ENCODE peak calls at places on chromosomes 5 and 9, in nine cellular contexts. D, W, C, H, O, Y, Z, K and F are unnamed samples. For H3K4me1 and H3K36me3, the result is how much of the 10 kb centered on the place peaks cover.

GRCh38 chr5:71533614-71534013 is 53.5 kb upstream of the MCCC2 start:
- DNase-seq in K (no peak), Y (peak), H (no peak), C (peak), O (no peak), Z (no peak), D (no peak), W (peak), F (no peak)

GRCh38 chr5:180135128-180135955 is 63.8 kb upstream of the RNF130 start:
- DNase-seq in H (peak), W (peak), D (no peak), Z (peak), C (peak), Y (no peak), K (no peak), O (peak), F (peak)

GRCh38 chr5:37355161-37355560 is 15.7 kb downstream of the NUP155 start:
- DNase-seq in Z (no peak), H (no peak), K (no peak), W (no peak), C (no peak), O (no peak), D (no peak), Y (no peak), F (no peak)

GRCh38 chr5:136133416-136134383 is 1.1 kb downstream of the SMAD5 start:
- DNase-seq in H (peak), W (peak), K (peak), Z (peak), O (peak), D (peak), Y (peak), C (peak), F (peak)

GRCh38 chr5:154646841-154647759 is 108.1 kb upstream of the LARP1 start:
- DNase-seq in O (peak), K (no peak), Y (peak), C (peak), H (peak), D (no peak), W (peak), Z (no peak), F (peak)

GRCh38 chr5:113807384-113808053 is 294.0 kb downstream of the YTHDC2 start:
- DNase-seq in W (peak), D (peak), O (peak), Y (peak), C (no peak), Z (no peak), K (peak), H (peak), F (no peak)

GRCh38 chr5:160192424-160192823 is 36.9 kb upstream of the FABP6 start:
- DNase-seq in C (no peak), Z (no peak), D (no peak), O (no peak), Y (no peak), W (no peak), H (no peak), K (no peak), F (no peak)

GRCh38 chr9:128724744-128725211 is 851 bp upstream of the ZDHHC12 start:
- DNase-seq in W (peak), H (peak), Z (peak), D (peak), K (peak), C (peak), O (peak), Y (peak), F (peak)

GRCh38 chr9:119391878-119392277 is 22.6 kb upstream of the BRINP1 start:
- DNase-seq in Y (no peak), C (no peak), Z (no peak), O (no peak), H (no peak), D (no peak), K (no peak), W (no peak), F (no peak)

GRCh38 chr5:180130876-180131740 is 59.5 kb upstream of the RNF130 start:
- DNase-seq in O (no peak), W (no peak), Y (no peak), C (no peak), H (peak), K (no peak), Z (no peak), D (no peak), F (no peak)

GRCh38 chr5:114649878-114650277 is 288.0 kb downstream of the KCNN2 start:
- DNase-seq in Y (no peak), D (no peak), W (no peak), Z (no peak), O (no peak), H (no peak), K (peak), C (no peak), F (no peak)

GRCh38 chr5:31854625-31855526 is 215.9 kb downstream of the PDZD2 start:
- DNase-seq in C (peak), Z (peak), D (peak), K (peak), O (peak), W (peak), H (no peak), Y (peak), F (peak)

GRCh38 chr5:61575103-61575502 is 243.0 kb downstream of the ZSWIM6 start:
- DNase-seq in Y (peak), O (peak), D (no peak), K (no peak), W (peak), H (no peak), Z (no peak), C (peak), F (no peak)

GRCh38 chr9:114110180-114110579 is 11.1 kb upstream of the KIF12 start:
- DNase-seq in C (peak), H (no peak), K (no peak), D (no peak), O (peak), Z (no peak), Y (peak), W (peak), F (no peak)

GRCh38 chr5:138503487-138504270 is 38.4 kb downstream of the EGR1 start:
- DNase-seq in Z (no peak), D (no peak), C (peak), H (peak), Y (peak), W (peak), K (peak), O (peak), F (no peak)

GRCh38 chr9:14058078-14058688 is 255.8 kb downstream of the NFIB start:
- DNase-seq in W (no peak), K (no peak), C (no peak), Y (no peak), H (no peak), D (no peak), O (no peak), Z (no peak), F (no peak)

GRCh38 chr5:45694255-45694834 is 1.8 kb downstream of the HCN1 start:
- DNase-seq in O (no peak), W (peak), C (peak), K (peak), D (no peak), H (no peak), Y (peak), Z (no peak), F (no peak)

GRCh38 chr5:147081256-147081872 is 153.5 kb upstream of the STK32A start:
- DNase-seq in Y (no peak), K (no peak), D (no peak), H (no peak), C (no peak), Z (no peak), W (no peak), O (peak), F (peak)

GRCh38 chr5:90563161-90563560 is 4.6 kb downstream of the ADGRV1 start:
- DNase-seq in O (no peak), H (no peak), Y (no peak), C (no peak), W (no peak), D (no peak), K (no peak), Z (no peak), F (no peak)

GRCh38 chr9:18012170-18012569 is 433.3 kb downstream of the SH3GL2 start:
- DNase-seq in Z (no peak), C (no peak), O (no peak), H (no peak), K (no peak), W (no peak), D (no peak), Y (no peak), F (no peak)

GRCh38 chr9:99031994-99032393 is 72.9 kb upstream of the TGFBR1 start:
- DNase-seq in D (no peak), K (no peak), H (no peak), Y (no peak), W (no peak), Z (no peak), C (no peak), O (no peak), F (no peak)

GRCh38 chr5:82397741-82398320 is 119.7 kb upstream of the RPS23 start:
- DNase-seq in H (no peak), Y (no peak), O (peak), K (no peak), W (no peak), C (peak), Z (no peak), D (no peak), F (no peak)

GRCh38 chr5:143886621-143887301 is 74.8 kb downstream of the HMHB1 start:
- DNase-seq in W (peak), Z (no peak), C (no peak), D (no peak), H (no peak), K (no peak), O (peak), Y (peak), F (no peak)

GRCh38 chr9:122546196-122546595 is 6.7 kb upstream of the OR1N2 start:
- DNase-seq in Y (no peak), Z (no peak), W (no peak), C (no peak), K (no peak), H (no peak), D (no peak), O (no peak), F (no peak)

GRCh38 chr5:159826351-159827222 is 89.7 kb upstream of the ADRA1B start:
- DNase-seq in W (peak), D (no peak), C (peak), Y (peak), K (no peak), Z (no peak), H (no peak), O (peak), F (no peak)

GRCh38 chr5:154390096-154390495 is 55.7 kb upstream of the SAP30L start:
- DNase-seq in H (no peak), D (no peak), W (peak), Y (no peak), C (no peak), K (no peak), Z (no peak), O (peak), F (no peak)

GRCh38 chr9:23858234-23858633 is 32.2 kb upstream of the ELAVL2 start:
- DNase-seq in K (no peak), Z (no peak), Y (no peak), C (no peak), D (no peak), H (no peak), O (no peak), W (no peak), F (no peak)

GRCh38 chr5:53429706-53430105 is 50.7 kb upstream of the FST start:
- DNase-seq in Y (peak), C (peak), Z (no peak), K (no peak), D (no peak), O (peak), H (no peak), W (peak), F (no peak)

GRCh38 chr5:17118631-17119030 is 98.8 kb upstream of the BASP1 start:
- DNase-seq in D (no peak), O (peak), C (peak), K (no peak), Z (peak), W (peak), H (peak), Y (peak), F (peak)

GRCh38 chr5:43352916-43353315 is 39.7 kb upstream of the HMGCS1 start:
- DNase-seq in O (no peak), C (no peak), H (no peak), Y (no peak), D (no peak), W (no peak), Z (no peak), K (no peak), F (no peak)

GRCh38 chr5:176770431-176770830 is 39.9 kb upstream of the UNC5A start:
- DNase-seq in K (no peak), C (no peak), Z (no peak), O (no peak), W (no peak), D (no peak), H (peak), Y (no peak), F (peak)

GRCh38 chr5:172482156-172483020 is 28.1 kb upstream of the SH3PXD2B start:
- DNase-seq in H (no peak), K (no peak), C (no peak), O (no peak), W (no peak), Z (no peak), Y (no peak), D (no peak), F (no peak)

GRCh38 chr5:95471922-95472321 is 80.8 kb downstream of the FAM81B start:
- DNase-seq in K (no peak), O (peak), D (no peak), C (peak), W (peak), Z (no peak), H (no peak), Y (peak), F (no peak)

GRCh38 chr5:37839441-37840035 is 303 bp downstream of the GDNF start:
- DNase-seq in Z (no peak), K (peak), W (peak), D (peak), Y (peak), O (peak), H (no peak), C (peak), F (no peak)

GRCh38 chr9:22084336-22085035 is 75.4 kb upstream of the CDKN2B start:
- DNase-seq in Z (no peak), O (peak), Y (peak), D (no peak), C (peak), K (no peak), H (no peak), W (peak), F (no peak)

GRCh38 chr5:68757813-68758212 is 336.0 kb upstream of the SLC30A5 start:
- DNase-seq in Z (no peak), D (no peak), W (no peak), Y (no peak), O (no peak), H (peak), C (no peak), K (no peak), F (no peak)

GRCh38 chr9:121568541-121569265 is 69.1 kb upstream of the GGTA1 start:
- DNase-seq in Y (no peak), O (peak), W (no peak), K (no peak), C (no peak), Z (no peak), D (peak), H (no peak), F (no peak)

GRCh38 chr9:68750179-68750685 is 45.2 kb downstream of the PIP5K1B start:
- DNase-seq in D (no peak), C (no peak), Y (no peak), H (no peak), O (no peak), Z (no peak), W (no peak), K (no peak), F (no peak)

GRCh38 chr9:68746564-68746963 is 41.5 kb downstream of the PIP5K1B start:
- DNase-seq in K (no peak), C (no peak), O (no peak), Y (no peak), D (no peak), Z (no peak), H (no peak), W (no peak), F (no peak)

GRCh38 chr9:68749135-68749534 is 44.1 kb downstream of the PIP5K1B start:
- DNase-seq in O (no peak), H (no peak), Z (no peak), K (no peak), Y (no peak), C (no peak), D (no peak), W (no peak), F (no peak)

GRCh38 chr9:68749579-68750159 is 44.6 kb downstream of the PIP5K1B start:
- DNase-seq in O (no peak), W (no peak), D (no peak), K (no peak), H (no peak), Z (peak), C (no peak), Y (no peak), F (no peak)

GRCh38 chr9:68747043-68747533 is 42.0 kb downstream of the PIP5K1B start:
- DNase-seq in C (no peak), D (no peak), Z (peak), H (no peak), Y (no peak), O (no peak), K (peak), W (no peak), F (no peak)
- H3K4me1 ChIP-seq in C (under half), D (under half), Z (under half), H (under half), Y (under half), O (under half), K (under half), W (under half), F (under half)

GRCh38 chr5:140483055-140483454 is 64.4 kb upstream of the EIF4EBP3 start:
- DNase-seq in H (no peak), D (no peak), C (no peak), W (no peak), O (no peak), Z (no peak), Y (no peak), K (no peak), F (no peak)

DNA sequence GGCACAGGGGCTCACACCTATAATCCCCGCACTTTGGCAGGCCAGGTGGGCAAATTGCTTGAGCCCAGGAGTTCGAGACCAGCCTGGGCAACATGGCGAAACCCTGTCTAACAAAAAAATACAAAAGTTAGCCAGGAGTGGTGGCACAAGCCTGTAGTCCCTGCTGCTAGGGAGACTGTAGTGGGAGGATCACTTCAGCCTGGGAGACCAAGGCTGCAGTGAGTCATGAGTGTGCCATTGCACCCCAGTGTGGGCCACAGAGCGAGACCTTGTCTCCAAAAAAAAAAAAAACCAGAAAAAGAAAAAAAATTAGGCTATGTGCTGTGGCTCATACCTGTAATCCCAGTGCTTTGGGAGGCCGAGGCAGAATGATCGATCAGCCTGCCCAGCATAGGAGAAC is 58.5 kb upstream of the EIF4EBP3 start:
- DNase-seq in O (no peak), K (no peak), D (no peak), C (no peak), W (no peak), Y (no peak), Z (no peak), H (no peak), F (no peak)
- H3K36me3 ChIP-seq in O (under half), K (under half), D (under half), C (under half), W (under half), Y (under half), Z (under half), H (under half), F (under half)

DNA sequence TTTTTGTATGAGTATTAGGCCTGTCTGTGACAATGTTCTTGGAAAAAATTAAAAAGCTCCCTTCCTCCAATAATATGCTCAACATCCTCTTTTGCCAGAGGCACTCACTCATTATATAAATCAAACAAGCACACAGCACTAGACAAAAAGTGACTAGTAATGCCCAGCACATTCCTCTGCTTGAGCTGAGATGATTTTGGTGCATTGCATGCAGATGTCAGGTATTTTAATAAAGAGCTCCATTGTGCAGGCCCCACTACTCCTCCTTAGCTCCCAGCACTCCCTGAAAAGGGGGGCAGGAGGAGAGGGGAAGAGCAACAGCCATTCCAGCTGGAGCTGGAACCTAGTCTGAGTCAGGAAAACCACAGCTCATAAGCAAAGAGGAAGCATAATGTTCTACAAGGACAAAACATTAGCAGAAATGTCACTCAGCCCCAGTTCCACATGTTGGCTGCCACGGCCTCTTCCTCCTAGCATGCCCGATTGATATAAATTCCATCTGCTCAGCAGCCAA is 348.5 kb downstream of the BNC2 start:
- DNase-seq in Y (peak), O (peak), C (peak), W (peak), Z (peak), H (no peak), D (peak), K (no peak), F (peak)
- H3K27ac ChIP-seq in Y (peak), O (peak), C (peak), W (peak), Z (peak), H (no peak), D (peak), K (no peak), F (peak)

GRCh38 chr9:33850677-33851076 is 33.7 kb downstream of the UBE2R2 start:
- DNase-seq in Y (no peak), H (no peak), K (no peak), Z (peak), W (no peak), O (no peak), D (no peak), C (peak), F (no peak)
- H3K4me1 ChIP-seq in Y (under half), H (under half), K (under half), Z (under half), W (under half), O (under half), D (under half), C (under half), F (under half)

DNA sequence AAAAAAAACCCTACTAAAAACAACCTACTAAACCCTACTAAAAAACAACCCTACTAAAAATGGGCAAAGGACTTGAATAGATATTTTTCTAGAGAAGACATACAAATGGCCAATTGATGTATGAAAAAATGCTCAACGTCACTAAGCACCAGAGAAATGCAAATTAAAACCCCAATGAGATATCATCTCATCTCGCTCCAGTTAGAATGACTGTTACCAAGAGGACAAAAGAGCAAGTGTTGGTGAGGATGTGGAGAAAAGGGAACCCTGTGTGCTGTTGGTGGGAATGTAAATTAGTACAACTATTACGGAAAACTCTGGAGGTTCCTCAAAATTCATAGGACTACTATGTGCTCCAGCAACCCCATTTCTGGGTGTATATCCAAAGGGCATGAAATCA is 10.8 kb downstream of the SDHA start:
- DNase-seq in C (no peak), Z (no peak), O (no peak), D (no peak), K (no peak), H (no peak), W (no peak), Y (no peak), F (no peak)
- H3K36me3 ChIP-seq in C (half or more), Z (under half), O (under half), D (under half), K (half or more), H (under half), W (under half), Y (half or more), F (under half)

DNA sequence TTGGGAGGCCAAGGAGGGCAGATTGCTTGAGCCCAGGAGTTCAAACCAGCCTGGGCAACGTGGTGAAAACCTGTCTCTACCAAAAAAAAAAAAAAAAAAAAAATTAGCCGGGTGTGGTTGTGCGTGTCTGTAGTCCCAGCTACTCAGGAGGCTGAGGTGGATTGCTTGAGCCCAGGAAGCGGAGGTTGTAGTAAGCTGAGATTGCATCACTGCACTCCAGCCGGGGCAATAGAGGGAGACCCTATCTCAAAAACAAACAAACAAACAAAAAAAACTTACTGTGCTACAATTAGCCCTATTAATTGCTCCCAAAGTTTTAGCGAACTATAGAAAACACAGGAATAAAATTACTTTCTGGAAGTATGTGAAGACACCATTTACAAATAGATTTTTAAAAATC is 67.6 kb downstream of the ANKHD1 start:
- DNase-seq in O (no peak), W (no peak), C (no peak), D (no peak), K (no peak), H (no peak), Y (no peak), Z (no peak), F (no peak)
- H3K27ac ChIP-seq in O (no peak), W (no peak), C (no peak), D (no peak), K (no peak), H (no peak), Y (no peak), Z (no peak), F (no peak)